ENCODE peak calls at places on chromosomes 11 and 22, in nine cellular contexts. One of them, this sample, is unnamed.

GRCh38 chr11:34185926-34186841 is 80.8 kb downstream of the NAT10 start:
- DNase-seq in H1: no peak
- DNase-seq in left lobe of liver: no peak
- DNase-seq in nucleus accumbens: no peak
- DNase-seq in neural crest cell: peak
- DNase-seq in Caco-2: no peak
- DNase-seq in nephron progenitor cell: no peak
- DNase-seq in RWPE1: no peak
- DNase-seq in CD4-positive, CD25-positive, alpha-beta regulatory T cell: no peak
- DNase-seq in this sample: no peak

GRCh38 chr11:20555783-20556182 is 43.6 kb upstream of the SLC6A5 start:
- DNase-seq in H1: no peak
- DNase-seq in left lobe of liver: no peak
- DNase-seq in CD4-positive, CD25-positive, alpha-beta regulatory T cell: no peak
- DNase-seq in neural crest cell: no peak
- DNase-seq in RWPE1: no peak
- DNase-seq in nucleus accumbens: no peak
- DNase-seq in nephron progenitor cell: no peak
- DNase-seq in Caco-2: no peak
- DNase-seq in this sample: no peak

GRCh38 chr11:114280696-114281095 is 15.5 kb upstream of the NNMT start:
- DNase-seq in Caco-2: peak
- DNase-seq in CD4-positive, CD25-positive, alpha-beta regulatory T cell: no peak
- DNase-seq in nephron progenitor cell: peak
- DNase-seq in nucleus accumbens: no peak
- DNase-seq in left lobe of liver: peak
- DNase-seq in neural crest cell: peak
- DNase-seq in RWPE1: peak
- DNase-seq in H1: peak
- DNase-seq in this sample: peak

GRCh38 chr22:17781319-17782031 is 7.2 kb upstream of the BID start:
- DNase-seq in H1: no peak
- DNase-seq in nucleus accumbens: no peak
- DNase-seq in left lobe of liver: no peak
- DNase-seq in Caco-2: no peak
- DNase-seq in neural crest cell: no peak
- DNase-seq in RWPE1: peak
- DNase-seq in nephron progenitor cell: no peak
- DNase-seq in CD4-positive, CD25-positive, alpha-beta regulatory T cell: peak
- DNase-seq in this sample: no peak

GRCh38 chr22:37234736-37235711 is 9.0 kb downstream of the RAC2 start:
- DNase-seq in neural crest cell: no peak
- DNase-seq in left lobe of liver: no peak
- DNase-seq in nephron progenitor cell: no peak
- DNase-seq in CD4-positive, CD25-positive, alpha-beta regulatory T cell: no peak
- DNase-seq in nucleus accumbens: no peak
- DNase-seq in RWPE1: no peak
- DNase-seq in Caco-2: no peak
- DNase-seq in H1: no peak
- DNase-seq in this sample: no peak

GRCh38 chr22:45526768-45527360 is 24.2 kb downstream of the FBLN1 start:
- DNase-seq in H1: no peak
- DNase-seq in nucleus accumbens: no peak
- DNase-seq in nephron progenitor cell: no peak
- DNase-seq in RWPE1: no peak
- DNase-seq in CD4-positive, CD25-positive, alpha-beta regulatory T cell: no peak
- DNase-seq in neural crest cell: no peak
- DNase-seq in left lobe of liver: no peak
- DNase-seq in Caco-2: no peak
- DNase-seq in this sample: no peak

GRCh38 chr11:120401506-120401905 is 65.3 kb downstream of the ARHGEF12 start:
- DNase-seq in RWPE1: no peak
- DNase-seq in nephron progenitor cell: no peak
- DNase-seq in left lobe of liver: no peak
- DNase-seq in nucleus accumbens: no peak
- DNase-seq in neural crest cell: no peak
- DNase-seq in H1: no peak
- DNase-seq in CD4-positive, CD25-positive, alpha-beta regulatory T cell: no peak
- DNase-seq in Caco-2: no peak
- DNase-seq in this sample: no peak

GRCh38 chr22:20431520-20432237 is 5.9 kb downstream of the SCARF2 start:
- DNase-seq in nucleus accumbens: no peak
- DNase-seq in H1: no peak
- DNase-seq in nephron progenitor cell: no peak
- DNase-seq in left lobe of liver: no peak
- DNase-seq in RWPE1: no peak
- DNase-seq in neural crest cell: no peak
- DNase-seq in Caco-2: no peak
- DNase-seq in CD4-positive, CD25-positive, alpha-beta regulatory T cell: no peak
- DNase-seq in this sample: peak

GRCh38 chr22:39545310-39546063 is 12.9 kb upstream of the RPS19BP1 start:
- DNase-seq in Caco-2: peak
- DNase-seq in CD4-positive, CD25-positive, alpha-beta regulatory T cell: peak
- DNase-seq in nucleus accumbens: no peak
- DNase-seq in nephron progenitor cell: peak
- DNase-seq in neural crest cell: peak
- DNase-seq in H1: no peak
- DNase-seq in left lobe of liver: no peak
- DNase-seq in RWPE1: peak
- DNase-seq in this sample: peak

GRCh38 chr11:118763038-118763437 is 27.9 kb downstream of the DDX6 start:
- DNase-seq in nephron progenitor cell: no peak
- DNase-seq in Caco-2: no peak
- DNase-seq in CD4-positive, CD25-positive, alpha-beta regulatory T cell: no peak
- DNase-seq in neural crest cell: no peak
- DNase-seq in left lobe of liver: no peak
- DNase-seq in nucleus accumbens: no peak
- DNase-seq in RWPE1: no peak
- DNase-seq in H1: no peak
- DNase-seq in this sample: no peak

GRCh38 chr22:20606041-20606783 is 98.8 kb downstream of the MED15 start:
- DNase-seq in nucleus accumbens: no peak
- DNase-seq in nephron progenitor cell: peak
- DNase-seq in Caco-2: peak
- DNase-seq in RWPE1: peak
- DNase-seq in left lobe of liver: peak
- DNase-seq in CD4-positive, CD25-positive, alpha-beta regulatory T cell: peak
- DNase-seq in H1: peak
- DNase-seq in neural crest cell: peak
- DNase-seq in this sample: peak

GRCh38 chr11:47394322-47395224 is 13.8 kb upstream of the SLC39A13 start:
- DNase-seq in nucleus accumbens: no peak
- DNase-seq in RWPE1: no peak
- DNase-seq in neural crest cell: no peak
- DNase-seq in CD4-positive, CD25-positive, alpha-beta regulatory T cell: peak
- DNase-seq in left lobe of liver: no peak
- DNase-seq in H1: no peak
- DNase-seq in nephron progenitor cell: no peak
- DNase-seq in Caco-2: no peak
- DNase-seq in this sample: peak

GRCh38 chr22:24471570-24471969 is 23.6 kb upstream of the UPB1 start:
- DNase-seq in H1: no peak
- DNase-seq in nephron progenitor cell: no peak
- DNase-seq in RWPE1: no peak
- DNase-seq in CD4-positive, CD25-positive, alpha-beta regulatory T cell: no peak
- DNase-seq in nucleus accumbens: no peak
- DNase-seq in neural crest cell: no peak
- DNase-seq in left lobe of liver: no peak
- DNase-seq in Caco-2: no peak
- DNase-seq in this sample: no peak

GRCh38 chr11:120964857-120965256 is 59.0 kb upstream of the TBCEL start:
- DNase-seq in RWPE1: no peak
- DNase-seq in CD4-positive, CD25-positive, alpha-beta regulatory T cell: no peak
- DNase-seq in nephron progenitor cell: no peak
- DNase-seq in Caco-2: no peak
- DNase-seq in neural crest cell: no peak
- DNase-seq in H1: no peak
- DNase-seq in nucleus accumbens: no peak
- DNase-seq in left lobe of liver: no peak
- DNase-seq in this sample: no peak

This sample was measured in K562.